ENCODE peak calls at places on chromosomes 16 and 17, in ten cellular contexts. X is CD8-positive, alpha-beta T cell; J is adrenal gland; Z is psoas muscle; M is H9; C is tibial nerve; L is endodermal cell; K is stomach; T is pancreas; U is esophagus muscularis mucosa. S is an unnamed sample.

GRCh38 chr17:50057521-50057991 is 1.6 kb downstream of the ITGA3 start:
- DNase-seq in X (no peak), J (no peak), Z (no peak), M (no peak), C (no peak), L (peak; percentile 51), K (peak; percentile 49), T (no peak), U (no peak), S (no peak)

GRCh38 chr16:67092227-67092626 is 17.5 kb upstream of the PHAF1 start:
- DNase-seq in X (no peak), J (no peak), Z (no peak), M (no peak), C (no peak), L (no peak), K (no peak), T (no peak), U (no peak), S (no peak)

GRCh38 chr17:57422574-57423164 is 166.3 kb downstream of the MSI2 start:
- DNase-seq in X (no peak), J (peak; percentile 93), Z (peak; percentile 78), M (no peak), C (no peak), L (no peak), K (no peak), T (no peak), U (no peak), S (no peak)

GRCh38 chr17:57746221-57746620 is 1.1 kb upstream of the CCDC182 start:
- DNase-seq in X (no peak), J (no peak), Z (no peak), M (no peak), C (no peak), L (no peak), K (no peak), T (no peak), U (no peak), S (no peak)

GRCh38 chr16:84266451-84266850 is 26.6 kb upstream of the KCNG4 start:
- DNase-seq in X (no peak), J (peak; percentile 53), Z (no peak), M (peak; percentile 92), C (peak; percentile 42), L (peak; percentile 92), K (no peak), T (no peak), U (no peak), S (peak; percentile 62)

GRCh38 chr16:194516-194915 is 14.3 kb downstream of the HBQ1 start:
- DNase-seq in X (no peak), J (no peak), Z (no peak), M (no peak), C (no peak), L (no peak), K (no peak), T (peak; percentile 1), U (no peak), S (no peak)

GRCh38 chr16:10838611-10839270 is 20.1 kb upstream of the TVP23A start:
- DNase-seq in X (no peak), J (no peak), Z (no peak), M (no peak), C (no peak), L (no peak), K (no peak), T (no peak), U (no peak), S (no peak)

GRCh38 chr17:68704897-68705296 is 103.7 kb upstream of the FAM20A start:
- DNase-seq in X (no peak), J (no peak), Z (no peak), M (no peak), C (no peak), L (no peak), K (no peak), T (no peak), U (no peak), S (no peak)

GRCh38 chr17:79029327-79030009 is 5.5 kb downstream of the C1QTNF1 start:
- DNase-seq in X (no peak), J (no peak), Z (no peak), M (no peak), C (no peak), L (peak; percentile 52), K (no peak), T (no peak), U (no peak), S (no peak)

GRCh38 chr17:79026345-79027273 is 2.6 kb downstream of the C1QTNF1 start:
- DNase-seq in X (no peak), J (peak; percentile 79), Z (peak; percentile 70), M (no peak), C (no peak), L (peak; percentile 49), K (peak; percentile 24), T (no peak), U (no peak), S (no peak)

GRCh38 chr17:79027274-79027924 is 3.4 kb downstream of the C1QTNF1 start:
- DNase-seq in X (no peak), J (peak; percentile 97), Z (peak; percentile 47), M (no peak), C (no peak), L (peak; percentile 74), K (no peak), T (no peak), U (no peak), S (no peak)

GRCh38 chr17:79027925-79028491 is 4.0 kb downstream of the C1QTNF1 start:
- DNase-seq in X (no peak), J (peak; percentile 80), Z (peak; percentile 64), M (no peak), C (no peak), L (no peak), K (no peak), T (no peak), U (no peak), S (no peak)

DNA sequence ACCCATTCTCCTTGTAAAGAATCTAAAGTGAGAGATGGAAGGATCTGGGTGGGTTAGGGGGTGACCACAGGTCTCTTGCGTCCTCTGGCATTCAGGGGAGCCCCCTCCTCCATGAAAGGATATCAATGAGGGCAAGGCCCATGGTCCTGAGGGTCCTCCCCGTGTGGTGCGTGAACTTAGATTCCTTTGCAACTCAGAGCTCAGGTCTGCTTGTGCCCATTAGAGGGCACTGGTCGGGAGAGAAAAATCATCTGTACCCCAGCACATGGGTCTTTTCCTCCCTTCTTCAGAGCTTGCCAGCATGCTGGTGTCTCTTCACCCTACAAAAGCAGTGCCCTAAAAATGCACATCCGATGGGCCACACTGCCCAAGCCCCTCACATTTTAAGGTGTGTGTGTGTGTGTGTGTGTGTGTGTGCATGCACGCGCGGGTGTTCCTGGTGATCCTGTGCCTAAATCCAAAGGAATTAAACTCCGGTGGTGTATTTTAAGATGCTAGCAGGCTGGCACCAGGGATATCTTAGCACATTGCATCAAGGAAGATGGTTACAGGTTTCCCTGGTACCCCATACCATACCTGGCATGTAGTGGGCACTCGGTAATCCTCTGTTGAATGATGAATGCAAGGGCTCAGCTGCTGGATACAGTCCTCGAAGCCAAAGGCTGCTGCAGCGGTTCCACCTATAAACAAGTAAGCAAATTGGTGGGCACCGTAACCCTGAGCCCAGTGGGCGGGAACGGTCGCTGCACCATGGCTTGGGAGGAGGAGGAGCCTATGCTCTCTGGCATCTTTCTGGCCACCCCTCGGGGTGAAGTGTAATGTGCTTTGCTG is 4.7 kb downstream of the C1QTNF1 start:
- DNase-seq in X (no peak), J (no peak), Z (no peak), M (no peak), C (no peak), L (peak; percentile 49), K (no peak), T (no peak), U (no peak), S (peak; percentile 56)
- TF ChIP-seq CTCF in X (no peak), J (no peak), Z (no peak), M (peak; percentile 38), C (no peak), L (peak; percentile 51), K (no peak), T (no peak), U (peak; percentile 29), S (no peak)

GRCh38 chr17:73645050-73645871 is 1.0 kb upstream of the SDK2 start:
- DNase-seq in X (no peak), J (no peak), Z (peak; percentile 67), M (peak; percentile 73), C (no peak), L (peak; percentile 89), K (peak; percentile 25), T (no peak), U (no peak), S (no peak)

GRCh38 chr17:73648543-73648820 is 4.2 kb upstream of the SDK2 start:
- DNase-seq in X (no peak), J (no peak), Z (peak; percentile 10), M (no peak), C (no peak), L (no peak), K (peak; percentile 14), T (no peak), U (no peak), S (no peak)

GRCh38 chr17:73647331-73647730 is 3.1 kb upstream of the SDK2 start:
- DNase-seq in X (no peak), J (no peak), Z (peak; percentile 20), M (no peak), C (no peak), L (no peak), K (peak; percentile 13), T (no peak), U (no peak), S (no peak)

GRCh38 chr17:73647767-73648542 is 3.7 kb upstream of the SDK2 start:
- DNase-seq in X (no peak), J (no peak), Z (peak; percentile 12), M (no peak), C (no peak), L (no peak), K (peak; percentile 18), T (no peak), U (no peak), S (no peak)

GRCh38 chr17:73646409-73647305 is 2.4 kb upstream of the SDK2 start:
- DNase-seq in X (no peak), J (no peak), Z (no peak), M (peak; percentile 76), C (no peak), L (peak; percentile 86), K (peak; percentile 13), T (no peak), U (no peak), S (no peak)
- H3K4me1 ChIP-seq in X (peaks cover 12% of the 10 kb centered on the region), J (peaks cover 4% of the 10 kb centered on the region), Z (no peaks in the 10 kb centered on the region), M (no peaks in the 10 kb centered on the region), C (peaks cover 41% of the 10 kb centered on the region), L (no peaks in the 10 kb centered on the region), K (peaks cover 24% of the 10 kb centered on the region), T (peaks cover 10% of the 10 kb centered on the region), U (peaks cover 33% of the 10 kb centered on the region), S (peaks cover 27% of the 10 kb centered on the region)

DNA sequence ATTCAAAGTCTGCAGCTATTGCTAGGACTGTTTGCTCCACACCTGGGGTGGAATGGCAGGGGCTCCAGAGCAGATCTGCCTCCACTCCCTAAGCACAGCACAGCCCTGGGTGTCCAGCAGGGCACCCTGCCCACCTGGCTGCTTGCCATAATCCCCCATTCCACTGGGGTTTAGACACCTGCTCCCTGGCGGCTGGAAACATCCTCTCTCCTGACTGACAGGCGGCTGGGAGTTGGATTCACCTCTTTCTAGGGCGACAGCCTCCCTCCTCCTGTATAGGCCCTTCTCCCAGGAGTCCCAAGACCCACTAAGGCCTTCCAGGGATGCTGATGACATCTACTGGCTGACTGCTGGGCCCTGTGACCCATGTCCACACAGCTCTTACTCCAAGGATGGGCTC is 18.0 kb downstream of the HDAC5 start:
- DNase-seq in X (no peak), J (no peak), Z (peak; percentile 77), M (no peak), C (no peak), L (peak; percentile 62), K (no peak), T (no peak), U (no peak), S (no peak)
- TF ChIP-seq CTCF in X (no peak), J (no peak), Z (no peak), M (peak; percentile 26), C (no peak), L (peak; percentile 40), K (no peak), T (no peak), U (no peak), S (no peak)

GRCh38 chr17:64499805-64500486 is 3.1 kb upstream of the POLG2 start:
- DNase-seq in X (no peak), J (no peak), Z (no peak), M (no peak), C (no peak), L (no peak), K (no peak), T (no peak), U (no peak), S (no peak)

GRCh38 chr17:64500923-64501765 is 4.3 kb upstream of the POLG2 start:
- DNase-seq in X (no peak), J (no peak), Z (no peak), M (no peak), C (no peak), L (no peak), K (no peak), T (no peak), U (no peak), S (no peak)

GRCh38 chr17:64502021-64502420 is 4.1 kb downstream of the DDX5 start:
- DNase-seq in X (no peak), J (no peak), Z (no peak), M (no peak), C (no peak), L (no peak), K (no peak), T (no peak), U (no peak), S (no peak)

GRCh38 chr17:64498308-64499203 is 1.7 kb upstream of the POLG2 start:
- DNase-seq in X (no peak), J (no peak), Z (no peak), M (no peak), C (no peak), L (no peak), K (no peak), T (no peak), U (no peak), S (no peak)

GRCh38 chr17:64500487-64500859 is 3.6 kb upstream of the POLG2 start:
- DNase-seq in X (no peak), J (no peak), Z (no peak), M (no peak), C (no peak), L (no peak), K (no peak), T (no peak), U (no peak), S (no peak)
- H3K4me1 ChIP-seq in X (peaks cover 50% of the 10 kb centered on the region), J (peaks cover 45% of the 10 kb centered on the region), Z (peaks cover 47% of the 10 kb centered on the region), M (no peaks in the 10 kb centered on the region), C (peaks cover 83% of the 10 kb centered on the region), L (peaks cover 13% of the 10 kb centered on the region), K (peaks cover 59% of the 10 kb centered on the region), T (peaks cover 20% of the 10 kb centered on the region), U (peaks cover 78% of the 10 kb centered on the region), S (peaks cover 67% of the 10 kb centered on the region)

S was measured in right atrium auricular region.